ENCODE peak calls at places on chromosome 15, in seven cellular contexts. W is GM20000, G is RWPE2, B is lower leg skin, Y is ascending aorta, R is pancreas, A is astrocyte of the spinal cord. I is an unnamed sample.

GRCh38 chr15:45157974-45158373 is 28.2 kb downstream of the DUOX1 start:
- DNase-seq in W (no peak), G (peak; percentile 91), B (no peak), Y (no peak), R (no peak), A (peak; percentile 84), I (no peak)

GRCh38 chr15:96254168-96254567 is 76.3 kb upstream of the NR2F2 start:
- DNase-seq in W (no peak), G (no peak), B (no peak), Y (no peak), R (no peak), A (no peak), I (no peak)

GRCh38 chr15:94242257-94242656 is 10.9 kb downstream of the MCTP2 start:
- DNase-seq in W (no peak), G (no peak), B (no peak), Y (no peak), R (no peak), A (no peak), I (no peak)

GRCh38 chr15:93027413-93027812 is 61.6 kb downstream of the RGMA start:
- DNase-seq in W (no peak), G (peak; percentile 56), B (no peak), Y (peak; percentile 65), R (no peak), A (no peak), I (no peak)

GRCh38 chr15:28954466-28955159 is 68.8 kb downstream of the APBA2 start:
- DNase-seq in W (no peak), G (no peak), B (no peak), Y (peak; percentile 38), R (no peak), A (no peak), I (no peak)

GRCh38 chr15:45150481-45150880 is 20.7 kb downstream of the DUOX1 start:
- DNase-seq in W (no peak), G (peak; percentile 60), B (no peak), Y (no peak), R (no peak), A (no peak), I (no peak)

GRCh38 chr15:57224664-57225063 is 151.6 kb upstream of the CGNL1 start:
- DNase-seq in W (no peak), G (no peak), B (no peak), Y (no peak), R (no peak), A (peak; percentile 82), I (no peak)

GRCh38 chr15:80940851-80941250 is 48.8 kb downstream of the MESD start:
- DNase-seq in W (no peak), G (peak; percentile 33), B (no peak), Y (peak; percentile 31), R (no peak), A (no peak), I (no peak)

GRCh38 chr15:39851505-39852082 is 68.5 kb downstream of the GPR176 start:
- DNase-seq in W (no peak), G (no peak), B (no peak), Y (no peak), R (no peak), A (peak; percentile 50), I (no peak)

GRCh38 chr15:38490231-38490630 is 36.3 kb downstream of the FAM98B start:
- DNase-seq in W (no peak), G (no peak), B (no peak), Y (no peak), R (no peak), A (peak; percentile 70), I (no peak)

GRCh38 chr15:28896944-28897343 is 11.2 kb downstream of the APBA2 start:
- DNase-seq in W (no peak), G (no peak), B (no peak), Y (no peak), R (no peak), A (peak; percentile 87), I (peak; percentile 5)

GRCh38 chr15:39472661-39473657 is 107.9 kb upstream of the THBS1 start:
- DNase-seq in W (no peak), G (no peak), B (peak; percentile 67), Y (peak; percentile 92), R (peak; percentile 94), A (peak; percentile 73), I (no peak)

GRCh38 chr15:53747501-53748068 is 11.9 kb downstream of the WDR72 start:
- DNase-seq in W (no peak), G (no peak), B (no peak), Y (no peak), R (no peak), A (no peak), I (no peak)

GRCh38 chr15:74036271-74037170 is 42.0 kb downstream of the PML start:
- DNase-seq in W (no peak), G (no peak), B (no peak), Y (peak; percentile 81), R (no peak), A (peak; percentile 65), I (no peak)

GRCh38 chr15:38149315-38149714 is 103.3 kb upstream of the SPRED1 start:
- DNase-seq in W (no peak), G (no peak), B (no peak), Y (no peak), R (no peak), A (peak; percentile 34), I (no peak)

GRCh38 chr15:71411538-71412482 is 296.5 kb downstream of the THSD4 start:
- DNase-seq in W (no peak), G (no peak), B (no peak), Y (peak; percentile 89), R (no peak), A (peak; percentile 76), I (no peak)

GRCh38 chr15:68335655-68336054 is 58.1 kb downstream of the FEM1B start:
- DNase-seq in W (no peak), G (no peak), B (no peak), Y (no peak), R (peak; percentile 21), A (no peak), I (no peak)

GRCh38 chr15:68335251-68335650 is 57.7 kb downstream of the FEM1B start:
- DNase-seq in W (no peak), G (no peak), B (no peak), Y (peak; percentile 94), R (peak; percentile 73), A (no peak), I (no peak)

GRCh38 chr15:68332266-68332665 is 54.7 kb downstream of the FEM1B start:
- DNase-seq in W (no peak), G (no peak), B (no peak), Y (no peak), R (no peak), A (no peak), I (no peak)

GRCh38 chr15:68333775-68334470 is 56.4 kb downstream of the FEM1B start:
- DNase-seq in W (no peak), G (no peak), B (no peak), Y (peak; percentile 76), R (no peak), A (peak; percentile 46), I (no peak)

GRCh38 chr15:68334661-68335124 is 57.1 kb downstream of the FEM1B start:
- DNase-seq in W (no peak), G (no peak), B (no peak), Y (peak; percentile 88), R (peak; percentile 19), A (peak; percentile 58), I (no peak)
- TF ChIP-seq CTCF in W (no peak), G (no peak), B (no peak), Y (peak; percentile 41), R (no peak), A (no peak), I (peak; percentile 66)

GRCh38 chr15:84926491-84927220 is 42.2 kb downstream of the SLC28A1 start:
- DNase-seq in W (no peak), G (no peak), B (no peak), Y (no peak), R (no peak), A (no peak), I (no peak)
- TF ChIP-seq CTCF in W (no peak), G (no peak), B (no peak), Y (no peak), R (no peak), A (no peak), I (no peak)

GRCh38 chr15:64383760-64384159 is 2.5 kb upstream of the PCLAF start:
- DNase-seq in W (no peak), G (no peak), B (no peak), Y (no peak), R (no peak), A (no peak), I (no peak)

GRCh38 chr15:64386291-64386690 is 1.3 kb upstream of the TRIP4 start:
- DNase-seq in W (no peak), G (no peak), B (no peak), Y (no peak), R (no peak), A (no peak), I (no peak)

DNA sequence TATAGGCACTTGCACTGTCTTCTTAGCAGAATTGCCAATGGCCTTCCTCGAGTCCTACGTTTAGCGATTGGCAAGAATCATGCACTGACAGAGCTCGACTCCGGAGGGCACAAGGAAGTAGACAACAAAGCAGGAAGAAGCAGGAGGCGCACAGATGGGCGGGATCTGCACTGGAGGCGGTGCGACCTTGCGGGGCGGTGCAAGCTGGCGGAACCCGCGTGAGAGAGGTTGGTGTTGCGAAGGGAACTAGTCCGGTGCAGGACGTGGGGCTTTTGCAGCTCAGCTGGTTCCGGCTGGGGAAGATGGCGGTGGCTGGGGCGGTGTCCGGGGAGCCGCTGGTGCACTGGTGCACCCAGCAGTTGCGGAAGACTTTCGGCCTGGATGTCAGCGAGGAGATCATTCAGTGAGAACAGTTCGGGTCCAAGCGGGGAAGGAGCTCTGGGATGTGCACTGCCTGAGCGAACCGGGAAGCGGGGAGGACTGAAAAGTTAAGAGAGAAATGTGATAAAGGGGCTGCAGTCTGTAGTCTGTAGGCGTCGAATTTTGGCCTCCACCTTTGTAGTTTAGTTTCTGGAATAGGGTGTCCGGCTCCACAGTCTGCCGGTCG is at the start of gene TRIP4:
- DNase-seq in W (peak; percentile 89), G (peak; percentile 99), B (peak; percentile 94), Y (peak; percentile 97), R (peak; percentile 97), A (peak; percentile 97), I (peak; percentile 99)
- TF ChIP-seq CTCF in W (peak; percentile 2), G (peak; percentile 33), B (no peak), Y (no peak), R (no peak), A (no peak), I (peak; percentile 47)

DNA sequence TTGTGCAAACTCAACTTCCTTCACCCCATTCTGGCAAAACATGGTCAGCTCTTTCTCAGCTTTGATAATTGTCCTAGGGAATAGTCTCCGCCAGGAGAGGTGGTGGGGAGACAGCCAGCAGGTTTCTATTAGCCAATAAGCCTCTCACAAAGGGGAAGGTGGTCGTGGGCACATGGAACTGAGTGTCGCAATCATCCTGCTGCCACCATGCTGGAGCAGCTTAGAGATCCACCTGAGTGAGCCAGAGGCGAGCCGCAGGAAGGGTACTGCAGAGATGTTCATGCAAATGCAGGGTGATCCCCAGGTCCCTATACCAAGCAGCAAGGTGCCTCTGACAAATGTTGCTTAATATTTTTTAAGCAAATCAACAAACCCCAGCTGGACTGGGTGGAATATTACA is 182.8 kb downstream of the RORA start:
- DNase-seq in W (no peak), G (no peak), B (no peak), Y (no peak), R (no peak), A (no peak), I (no peak)
- TF ChIP-seq CTCF in W (no peak), G (no peak), B (no peak), Y (no peak), R (no peak), A (no peak), I (no peak)